ENCODE peak calls at places on chromosomes 2 and 18, in ten cellular contexts. C is psoas muscle, Y is GM12878, S is astrocyte of the spinal cord, O is retinal pigment epithelial cell, P is brain microvascular endothelial cell, F is fibroblast of the aortic adventitia, B is cardiac fibroblast, D is dorsolateral prefrontal cortex, R is A549. X is an unnamed sample.
A peak's percentile ranks its signal among the peaks of the same experiment; 100 is the strongest.

GRCh38 chr2:28300921-28301341 is 91.7 kb upstream of the FOSL2 start:
- DNase-seq in C (no peak), Y (no peak), S (peak; percentile 91), O (no peak), P (no peak), F (peak; percentile 77), B (peak; percentile 82), D (no peak), R (no peak), X (peak; percentile 97)

GRCh38 chr2:119246884-119247843 is 23.5 kb downstream of the STEAP3 start:
- DNase-seq in C (no peak), Y (no peak), S (no peak), O (no peak), P (no peak), F (no peak), B (no peak), D (peak; percentile 19), R (no peak), X (no peak)

GRCh38 chr2:144967971-144968370 is 448.1 kb upstream of the ZEB2 start:
- DNase-seq in C (no peak), Y (no peak), S (no peak), O (no peak), P (no peak), F (no peak), B (no peak), D (no peak), R (no peak), X (no peak)

GRCh38 chr2:227973241-227973640 is 101.8 kb downstream of the DAW1 start:
- DNase-seq in C (no peak), Y (no peak), S (no peak), O (no peak), P (no peak), F (no peak), B (no peak), D (no peak), R (no peak), X (no peak)

GRCh38 chr2:10960606-10961489 is 49.1 kb downstream of the KCNF1 start:
- DNase-seq in C (no peak), Y (no peak), S (no peak), O (no peak), P (no peak), F (no peak), B (no peak), D (no peak), R (no peak), X (no peak)

GRCh38 chr2:206176886-206177285 is 17.2 kb downstream of the EEF1B2 start:
- DNase-seq in C (no peak), Y (no peak), S (no peak), O (no peak), P (no peak), F (no peak), B (peak; percentile 18), D (no peak), R (no peak), X (no peak)

GRCh38 chr2:68696554-68696953 is 38.1 kb upstream of the ARHGAP25 start:
- DNase-seq in C (no peak), Y (no peak), S (no peak), O (no peak), P (no peak), F (no peak), B (no peak), D (no peak), R (no peak), X (no peak)

GRCh38 chr18:35456181-35456850 is 41.4 kb downstream of the INO80C start:
- DNase-seq in C (no peak), Y (no peak), S (peak; percentile 71), O (no peak), P (peak; percentile 73), F (peak; percentile 37), B (peak; percentile 28), D (no peak), R (no peak), X (peak; percentile 61)

GRCh38 chr18:43278401-43278800 is 1.1 kb upstream of the SYT4 start:
- DNase-seq in C (no peak), Y (no peak), S (no peak), O (no peak), P (no peak), F (no peak), B (no peak), D (no peak), R (no peak), X (no peak)

GRCh38 chr2:20223345-20224190 is 1.4 kb downstream of the SDC1 start:
- DNase-seq in C (no peak), Y (no peak), S (peak; percentile 50), O (no peak), P (no peak), F (peak; percentile 49), B (peak; percentile 55), D (no peak), R (peak; percentile 87), X (peak; percentile 55)

GRCh38 chr2:26274058-26274613 is 29.4 kb downstream of the HADHB start:
- DNase-seq in C (no peak), Y (no peak), S (peak; percentile 72), O (peak; percentile 45), P (peak; percentile 74), F (peak; percentile 98), B (peak; percentile 98), D (no peak), R (no peak), X (peak; percentile 97)

GRCh38 chr2:112321375-112322320 is 46.3 kb downstream of the ZC3H6 start:
- DNase-seq in C (no peak), Y (no peak), S (peak; percentile 59), O (no peak), P (no peak), F (peak; percentile 58), B (peak; percentile 32), D (no peak), R (no peak), X (peak; percentile 28)

GRCh38 chr18:38312532-38312931 is 746.9 kb upstream of the CELF4 start:
- DNase-seq in C (no peak), Y (no peak), S (no peak), O (no peak), P (no peak), F (no peak), B (no peak), D (no peak), R (no peak), X (no peak)

GRCh38 chr18:56606623-56607022 is 31.8 kb downstream of the TXNL1 start:
- DNase-seq in C (no peak), Y (no peak), S (no peak), O (no peak), P (no peak), F (no peak), B (no peak), D (no peak), R (no peak), X (no peak)

GRCh38 chr2:37812414-37812813 is 112.7 kb upstream of the RMDN2 start:
- DNase-seq in C (no peak), Y (no peak), S (no peak), O (no peak), P (no peak), F (peak; percentile 51), B (peak; percentile 48), D (no peak), R (no peak), X (peak; percentile 41)
- TF ChIP-seq CTCF in C (no peak), Y (no peak), S (no peak), O (no peak), P (peak; percentile 10), F (peak; percentile 37), B (peak; percentile 27), D (no peak), R (no peak), X (peak; percentile 52)

GRCh38 chr2:194104687-194105086 is 1552.3 kb upstream of the SLC39A10 start:
- DNase-seq in C (no peak), Y (peak; percentile 77), S (no peak), O (no peak), P (no peak), F (no peak), B (no peak), D (no peak), R (no peak), X (no peak)
- H3K4me3 ChIP-seq in C (no peak overlapping the region), Y (no peak overlapping the region), S (no peak overlapping the region), O (no peak overlapping the region), P (no peak overlapping the region), F (no peak overlapping the region), B (no peak overlapping the region), D (no peak overlapping the region), R (no peak overlapping the region), X (no peak overlapping the region)

GRCh38 chr2:135585586-135585985 is 54.3 kb downstream of the R3HDM1 start:
- DNase-seq in C (no peak), Y (no peak), S (no peak), O (no peak), P (no peak), F (peak; percentile 20), B (peak; percentile 28), D (no peak), R (no peak), X (peak; percentile 65)
- TF ChIP-seq CTCF in C (no peak), Y (no peak), S (no peak), O (peak; percentile 32), P (peak; percentile 31), F (peak; percentile 30), B (peak; percentile 33), D (peak; percentile 30), R (no peak), X (peak; percentile 56)

DNA sequence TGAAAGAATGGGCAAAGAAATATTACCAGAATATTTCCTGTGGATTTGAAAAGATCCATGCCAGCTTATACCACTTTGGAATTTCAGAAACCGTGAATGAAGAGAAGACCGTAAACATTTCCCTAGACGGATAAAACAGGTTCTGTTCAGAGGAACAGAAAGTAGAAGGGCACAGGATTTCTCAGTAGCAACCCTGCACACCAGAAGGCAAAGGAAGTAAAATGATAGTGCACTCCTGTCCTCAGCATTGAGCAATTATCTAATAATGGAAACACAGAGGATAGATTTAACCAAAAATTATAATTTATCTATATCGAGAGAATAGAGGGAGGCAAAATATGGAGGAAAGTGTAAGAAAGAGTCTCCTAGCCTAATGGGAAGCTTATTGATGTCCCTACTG is 87.0 kb upstream of the ITGA6 start:
- DNase-seq in C (no peak), Y (no peak), S (no peak), O (no peak), P (no peak), F (peak; percentile 17), B (no peak), D (no peak), R (no peak), X (no peak)
- H3K4me3 ChIP-seq in C (peak overlapping the region; percentile 37), Y (no peak overlapping the region), S (no peak overlapping the region), O (no peak overlapping the region), P (no peak overlapping the region), F (peak overlapping the region; percentile 14), B (no peak overlapping the region), D (no peak overlapping the region), R (no peak overlapping the region), X (no peak overlapping the region)

X was measured in choroid plexus epithelial cell.